ENCODE peak calls at places on chromosomes 1 and 21, in nine cellular contexts. D is endothelial cell; U is aorta; N is activated naive CD4-positive, alpha-beta T cell; G is dorsolateral prefrontal cortex; Q is T-helper 2 cell; R is ELR; E is GM12891; S is CD4-positive, CD25-positive, alpha-beta regulatory T cell. H is an unnamed sample.

GRCh38 chr1:85894651-85895050 is 186.4 kb upstream of the ZNHIT6 start:
- DNase-seq in U (no peak), S (no peak), G (no peak), D (peak), E (peak), N (no peak), R (peak), Q (no peak), H (no peak)

GRCh38 chr1:180632326-180633088 is 685 bp downstream of the XPR1 start:
- DNase-seq in U (peak), E (peak), S (no peak), N (peak), Q (peak), D (peak), G (peak), R (peak), H (peak)

GRCh38 chr1:221824025-221824424 is 82.1 kb upstream of the DUSP10 start:
- DNase-seq in S (no peak), U (no peak), E (no peak), D (no peak), G (no peak), Q (no peak), N (no peak), R (peak), H (no peak)

GRCh38 chr1:54310439-54311328 is 95.5 kb downstream of the SSBP3 start:
- DNase-seq in N (no peak), U (no peak), G (no peak), R (peak), Q (no peak), S (no peak), D (peak), E (no peak), H (no peak)

GRCh38 chr21:38985423-38986378 is 180.0 kb downstream of the ETS2 start:
- DNase-seq in G (no peak), N (no peak), Q (no peak), E (peak), R (peak), U (peak), S (no peak), D (no peak), H (no peak)

GRCh38 chr1:53651356-53651755 is 87.6 kb downstream of the GLIS1 start:
- DNase-seq in G (no peak), N (no peak), R (no peak), D (no peak), Q (no peak), S (no peak), U (peak), E (no peak), H (no peak)

GRCh38 chr1:117895482-117896114 is 33.8 kb downstream of the GDAP2 start:
- DNase-seq in E (peak), N (no peak), U (no peak), G (peak), R (peak), S (peak), D (peak), Q (peak), H (peak)

GRCh38 chr1:167763525-167764220 is 41.9 kb downstream of the MPZL1 start:
- DNase-seq in U (no peak), Q (no peak), N (no peak), S (no peak), D (no peak), R (no peak), G (no peak), E (no peak), H (no peak)

GRCh38 chr1:44808938-44809917 is 905 bp downstream of the BTBD19 start:
- DNase-seq in D (no peak), E (peak), N (peak), G (no peak), R (peak), Q (peak), U (peak), S (peak), H (peak)

GRCh38 chr1:86325264-86325663 is 70.9 kb downstream of the ODF2L start:
- DNase-seq in E (no peak), N (no peak), S (no peak), R (no peak), G (no peak), D (no peak), Q (no peak), U (no peak), H (no peak)

GRCh38 chr1:149843302-149844041 is 55.9 kb upstream of the BOLA1 start:
- DNase-seq in R (peak), G (no peak), N (no peak), Q (no peak), D (no peak), U (no peak), S (no peak), E (no peak), H (no peak)

GRCh38 chr1:230187290-230187689 is 120.3 kb downstream of the GALNT2 start:
- DNase-seq in R (no peak), D (no peak), S (no peak), E (no peak), G (no peak), N (no peak), U (no peak), Q (no peak), H (no peak)

GRCh38 chr1:2627746-2628145 is 5.1 kb downstream of the MMEL1 start:
- DNase-seq in Q (no peak), S (no peak), R (no peak), G (no peak), U (no peak), N (no peak), E (no peak), D (no peak), H (no peak)

GRCh38 chr1:7301346-7301993 is 469.6 kb upstream of the VAMP3 start:
- DNase-seq in D (no peak), Q (no peak), U (no peak), N (no peak), G (no peak), E (no peak), S (no peak), R (peak), H (no peak)

GRCh38 chr1:206685749-206686485 is 1.2 kb downstream of the MAPKAPK2 start:
- DNase-seq in G (no peak), U (peak), Q (peak), N (no peak), D (peak), E (peak), S (no peak), R (peak), H (peak)

GRCh38 chr1:8674912-8675311 is 142.5 kb downstream of the RERE start:
- DNase-seq in D (no peak), N (no peak), R (peak), U (no peak), E (no peak), S (no peak), G (no peak), Q (no peak), H (no peak)

GRCh38 chr1:228920791-228921190 is 185.5 kb downstream of the RHOU start:
- DNase-seq in Q (no peak), S (no peak), E (no peak), D (no peak), R (no peak), G (no peak), U (no peak), N (no peak), H (no peak)

GRCh38 chr21:46128983-46129571 is 26.3 kb downstream of the FTCD start:
- DNase-seq in E (no peak), R (no peak), U (peak), S (no peak), Q (no peak), D (no peak), G (no peak), N (no peak), H (no peak)

GRCh38 chr1:86183711-86184252 is 27.2 kb upstream of the COL24A1 start:
- DNase-seq in D (no peak), U (no peak), N (no peak), Q (no peak), G (no peak), R (no peak), S (no peak), E (no peak), H (no peak)

GRCh38 chr1:186765446-186765845 is 63.3 kb upstream of the PLA2G4A start:
- DNase-seq in S (no peak), R (no peak), U (no peak), G (no peak), D (no peak), N (no peak), Q (no peak), E (no peak), H (no peak)

GRCh38 chr1:24713176-24713575 is 32.1 kb upstream of the CLIC4 start:
- DNase-seq in D (no peak), N (no peak), U (no peak), S (no peak), G (no peak), E (no peak), R (peak), Q (no peak), H (no peak)

GRCh38 chr1:23726669-23727068 is 16.6 kb upstream of the ELOA start:
- DNase-seq in N (no peak), R (no peak), E (no peak), G (no peak), Q (no peak), D (no peak), U (no peak), S (no peak), H (no peak)

GRCh38 chr1:14922942-14923341 is 230.6 kb upstream of the TMEM51 start:
- DNase-seq in S (no peak), Q (no peak), U (no peak), N (no peak), R (no peak), E (no peak), G (no peak), D (no peak), H (no peak)

GRCh38 chr1:59007820-59008598 is 224.2 kb upstream of the JUN start:
- DNase-seq in S (no peak), U (no peak), G (no peak), N (no peak), E (no peak), D (no peak), R (no peak), Q (no peak), H (no peak)

GRCh38 chr1:210332719-210333398 is 4.2 kb downstream of the HHAT start:
- DNase-seq in R (no peak), D (no peak), S (peak), G (no peak), U (no peak), N (no peak), Q (peak), E (peak), H (peak)

GRCh38 chr1:7384679-7385078 is 386.4 kb upstream of the VAMP3 start:
- DNase-seq in S (no peak), G (peak), D (no peak), Q (no peak), E (no peak), R (no peak), N (no peak), U (peak), H (no peak)

GRCh38 chr1:196355206-196355786 is 252.9 kb downstream of the KCNT2 start:
- DNase-seq in R (peak), N (no peak), G (no peak), U (no peak), D (peak), E (no peak), Q (no peak), S (no peak), H (no peak)

GRCh38 chr1:147077936-147078605 is 94.2 kb downstream of the PRKAB2 start:
- DNase-seq in D (no peak), S (no peak), U (no peak), Q (no peak), G (no peak), R (no peak), E (no peak), N (no peak), H (no peak)

GRCh38 chr1:183180213-183180612 is 5.9 kb upstream of the LAMC2 start:
- DNase-seq in R (peak), D (no peak), N (no peak), E (no peak), S (no peak), U (no peak), G (peak), Q (no peak), H (no peak)

GRCh38 chr1:46289976-46290375 is 13.4 kb downstream of the LRRC41 start:
- DNase-seq in U (no peak), E (no peak), N (no peak), G (no peak), S (no peak), Q (no peak), R (peak), D (no peak), H (no peak)

GRCh38 chr21:37467082-37467481 is 100.5 kb downstream of the DYRK1A start:
- DNase-seq in Q (no peak), G (no peak), R (no peak), U (no peak), N (no peak), S (no peak), D (no peak), E (no peak), H (no peak)

GRCh38 chr1:47385020-47385419 is 31.1 kb upstream of the FOXE3 start:
- DNase-seq in Q (no peak), N (no peak), S (no peak), G (no peak), D (no peak), E (no peak), U (no peak), R (no peak), H (no peak)

GRCh38 chr1:31476891-31477846 is 64.2 kb downstream of the SERINC2 start:
- DNase-seq in R (peak), Q (no peak), U (no peak), E (no peak), S (no peak), N (no peak), G (no peak), D (no peak), H (no peak)

GRCh38 chr21:31554511-31555022 is 104.9 kb upstream of the SOD1 start:
- DNase-seq in E (no peak), S (no peak), D (peak), N (no peak), U (peak), R (peak), G (no peak), Q (no peak), H (no peak)

GRCh38 chr21:43284700-43285099 is 115.9 kb downstream of the CRYAA start:
- DNase-seq in D (no peak), R (no peak), G (no peak), Q (no peak), N (no peak), E (no peak), S (no peak), U (no peak), H (no peak)